ENCODE peak calls at places on chromosomes 3 and 15, in seven cellular contexts. One of them, this sample, is unnamed. For H3K79me1, the result is how much of the 10 kb centered on the place peaks cover.

GRCh38 chr3:129524081-129524480 is 4.4 kb upstream of the RHO start:
- DNase-seq in neuronal stem cell: no peak
- DNase-seq in mesenchymal stem cell: no peak
- DNase-seq in H9: no peak
- DNase-seq in IMR-90: no peak
- DNase-seq in trophoblast cell: peak
- DNase-seq in H1: no peak
- DNase-seq in this sample: no peak

GRCh38 chr15:91304794-91305193 is 204.7 kb downstream of the SV2B start:
- DNase-seq in neuronal stem cell: no peak
- DNase-seq in mesenchymal stem cell: no peak
- DNase-seq in H9: no peak
- DNase-seq in IMR-90: no peak
- DNase-seq in trophoblast cell: no peak
- DNase-seq in H1: no peak
- DNase-seq in this sample: no peak

GRCh38 chr15:73196113-73196512 is 143.8 kb downstream of the NEO1 start:
- DNase-seq in neuronal stem cell: no peak
- DNase-seq in mesenchymal stem cell: peak
- DNase-seq in H9: no peak
- DNase-seq in IMR-90: peak
- DNase-seq in trophoblast cell: no peak
- DNase-seq in H1: no peak
- DNase-seq in this sample: peak

GRCh38 chr3:185253645-185254410 is at the start of gene EHHADH:
- DNase-seq in neuronal stem cell: no peak
- DNase-seq in mesenchymal stem cell: no peak
- DNase-seq in H9: peak
- DNase-seq in IMR-90: peak
- DNase-seq in trophoblast cell: peak
- DNase-seq in H1: peak
- DNase-seq in this sample: peak

GRCh38 chr3:191051037-191051436 is 148.0 kb upstream of the OSTN start:
- DNase-seq in neuronal stem cell: peak
- DNase-seq in mesenchymal stem cell: peak
- DNase-seq in H9: no peak
- DNase-seq in IMR-90: peak
- DNase-seq in trophoblast cell: no peak
- DNase-seq in H1: no peak
- DNase-seq in this sample: peak

GRCh38 chr3:46925585-46925934 is 48.0 kb downstream of the PTH1R start:
- DNase-seq in neuronal stem cell: no peak
- DNase-seq in mesenchymal stem cell: no peak
- DNase-seq in H9: no peak
- DNase-seq in IMR-90: no peak
- DNase-seq in trophoblast cell: no peak
- DNase-seq in H1: no peak
- DNase-seq in this sample: no peak

GRCh38 chr15:85009435-85009834 is 27.8 kb downstream of the PDE8A start:
- DNase-seq in neuronal stem cell: no peak
- DNase-seq in mesenchymal stem cell: peak
- DNase-seq in H9: no peak
- DNase-seq in IMR-90: no peak
- DNase-seq in trophoblast cell: no peak
- DNase-seq in H1: no peak
- DNase-seq in this sample: no peak

GRCh38 chr3:61077551-61077950 is 173.7 kb downstream of the FHIT start:
- DNase-seq in neuronal stem cell: no peak
- DNase-seq in mesenchymal stem cell: no peak
- DNase-seq in H9: no peak
- DNase-seq in IMR-90: no peak
- DNase-seq in trophoblast cell: no peak
- DNase-seq in H1: no peak
- DNase-seq in this sample: peak

GRCh38 chr3:139827833-139828232 is 107.2 kb upstream of the CLSTN2 start:
- DNase-seq in neuronal stem cell: no peak
- DNase-seq in mesenchymal stem cell: no peak
- DNase-seq in H9: no peak
- DNase-seq in IMR-90: no peak
- DNase-seq in trophoblast cell: no peak
- DNase-seq in H1: no peak
- DNase-seq in this sample: no peak

GRCh38 chr3:133805384-133805701 is 272 bp upstream of the SRPRB start:
- DNase-seq in neuronal stem cell: no peak
- DNase-seq in mesenchymal stem cell: no peak
- DNase-seq in H9: no peak
- DNase-seq in IMR-90: no peak
- DNase-seq in trophoblast cell: no peak
- DNase-seq in H1: no peak
- DNase-seq in this sample: no peak

GRCh38 chr3:123586966-123587365 is 2.1 kb upstream of the HACD2 start:
- DNase-seq in neuronal stem cell: no peak
- DNase-seq in mesenchymal stem cell: no peak
- DNase-seq in H9: no peak
- DNase-seq in IMR-90: peak
- DNase-seq in trophoblast cell: peak
- DNase-seq in H1: no peak
- DNase-seq in this sample: peak

GRCh38 chr3:128505771-128506170 is 12.8 kb upstream of the GATA2 start:
- DNase-seq in neuronal stem cell: no peak
- DNase-seq in mesenchymal stem cell: no peak
- DNase-seq in H9: no peak
- DNase-seq in IMR-90: no peak
- DNase-seq in trophoblast cell: no peak
- DNase-seq in H1: no peak
- DNase-seq in this sample: peak

GRCh38 chr15:25207369-25207768 is 231.5 kb downstream of the UBE3A start:
- DNase-seq in neuronal stem cell: no peak
- DNase-seq in mesenchymal stem cell: no peak
- DNase-seq in H9: no peak
- DNase-seq in IMR-90: no peak
- DNase-seq in trophoblast cell: no peak
- DNase-seq in H1: no peak
- DNase-seq in this sample: no peak

GRCh38 chr3:4409415-4409814 is 57.7 kb downstream of the SUMF1 start:
- DNase-seq in neuronal stem cell: no peak
- DNase-seq in mesenchymal stem cell: no peak
- DNase-seq in H9: no peak
- DNase-seq in IMR-90: no peak
- DNase-seq in trophoblast cell: no peak
- DNase-seq in H1: no peak
- DNase-seq in this sample: no peak

GRCh38 chr3:11452988-11453847 is 181.0 kb downstream of the ATG7 start:
- DNase-seq in neuronal stem cell: no peak
- DNase-seq in mesenchymal stem cell: peak
- DNase-seq in H9: no peak
- DNase-seq in IMR-90: peak
- DNase-seq in trophoblast cell: no peak
- DNase-seq in H1: no peak
- DNase-seq in this sample: peak

GRCh38 chr3:108718454-108718853 is 38.8 kb downstream of the RETNLB start:
- DNase-seq in neuronal stem cell: no peak
- DNase-seq in mesenchymal stem cell: no peak
- DNase-seq in H9: no peak
- DNase-seq in IMR-90: no peak
- DNase-seq in trophoblast cell: no peak
- DNase-seq in H1: no peak
- DNase-seq in this sample: no peak

GRCh38 chr3:132399054-132399929 is 18.0 kb upstream of the DNAJC13 start:
- DNase-seq in neuronal stem cell: peak
- DNase-seq in mesenchymal stem cell: peak
- DNase-seq in H9: peak
- DNase-seq in IMR-90: peak
- DNase-seq in trophoblast cell: peak
- DNase-seq in H1: no peak
- DNase-seq in this sample: peak

GRCh38 chr3:175552929-175553328 is 693.8 kb downstream of the NAALADL2 start:
- DNase-seq in neuronal stem cell: no peak
- DNase-seq in mesenchymal stem cell: no peak
- DNase-seq in H9: no peak
- DNase-seq in IMR-90: no peak
- DNase-seq in trophoblast cell: no peak
- DNase-seq in H1: no peak
- DNase-seq in this sample: no peak

DNA sequence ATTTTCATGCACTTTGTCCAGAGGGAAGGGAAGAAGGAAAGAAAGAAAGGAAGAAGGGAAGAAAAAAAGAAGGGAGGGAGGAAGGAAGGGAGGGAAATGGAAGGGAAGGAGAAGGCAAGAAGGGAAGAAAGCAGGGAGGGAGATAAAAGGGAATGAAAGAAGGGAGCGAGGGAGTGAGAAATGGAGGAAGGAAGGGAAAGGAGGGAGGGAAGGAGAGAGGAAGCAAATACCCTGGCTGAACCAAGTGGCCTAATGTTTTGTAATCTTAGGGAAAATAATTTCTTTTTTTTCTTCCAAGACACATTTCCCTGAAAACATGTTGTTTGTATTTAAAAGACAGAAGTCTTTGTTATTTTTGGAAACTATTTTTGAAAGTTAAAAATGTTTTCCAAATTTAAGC is 35.9 kb downstream of the DTWD1 start:
- DNase-seq in neuronal stem cell: no peak
- DNase-seq in mesenchymal stem cell: no peak
- DNase-seq in H9: no peak
- DNase-seq in IMR-90: no peak
- DNase-seq in trophoblast cell: no peak
- DNase-seq in H1: no peak
- DNase-seq in this sample: no peak
- H3K79me1 ChIP-seq in neuronal stem cell: under half
- H3K79me1 ChIP-seq in mesenchymal stem cell: under half
- H3K79me1 ChIP-seq in H9: under half
- H3K79me1 ChIP-seq in IMR-90: under half
- H3K79me1 ChIP-seq in trophoblast cell: under half
- H3K79me1 ChIP-seq in H1: under half
- H3K79me1 ChIP-seq in this sample: under half

GRCh38 chr3:16510620-16511319 is 2.7 kb downstream of the RFTN1 start:
- DNase-seq in neuronal stem cell: no peak
- DNase-seq in mesenchymal stem cell: no peak
- DNase-seq in H9: no peak
- DNase-seq in IMR-90: no peak
- DNase-seq in trophoblast cell: no peak
- DNase-seq in H1: no peak
- DNase-seq in this sample: no peak

GRCh38 chr3:16514021-16514700 is 662 bp upstream of the RFTN1 start:
- DNase-seq in neuronal stem cell: no peak
- DNase-seq in mesenchymal stem cell: no peak
- DNase-seq in H9: no peak
- DNase-seq in IMR-90: no peak
- DNase-seq in trophoblast cell: no peak
- DNase-seq in H1: no peak
- DNase-seq in this sample: no peak

GRCh38 chr3:16513141-16514020 is at the start of gene RFTN1:
- DNase-seq in neuronal stem cell: peak
- DNase-seq in mesenchymal stem cell: peak
- DNase-seq in H9: peak
- DNase-seq in IMR-90: peak
- DNase-seq in trophoblast cell: peak
- DNase-seq in H1: peak
- DNase-seq in this sample: peak

GRCh38 chr3:16511561-16512434 is 1.7 kb downstream of the RFTN1 start:
- DNase-seq in neuronal stem cell: no peak
- DNase-seq in mesenchymal stem cell: peak
- DNase-seq in H9: peak
- DNase-seq in IMR-90: peak
- DNase-seq in trophoblast cell: peak
- DNase-seq in H1: no peak
- DNase-seq in this sample: peak

GRCh38 chr3:16512435-16513140 is 911 bp downstream of the RFTN1 start:
- DNase-seq in neuronal stem cell: no peak
- DNase-seq in mesenchymal stem cell: no peak
- DNase-seq in H9: peak
- DNase-seq in IMR-90: no peak
- DNase-seq in trophoblast cell: no peak
- DNase-seq in H1: peak
- DNase-seq in this sample: peak
- H3K79me1 ChIP-seq in neuronal stem cell: under half
- H3K79me1 ChIP-seq in mesenchymal stem cell: under half
- H3K79me1 ChIP-seq in H9: under half
- H3K79me1 ChIP-seq in IMR-90: half or more
- H3K79me1 ChIP-seq in trophoblast cell: under half
- H3K79me1 ChIP-seq in H1: under half
- H3K79me1 ChIP-seq in this sample: under half

GRCh38 chr15:50252556-50252955 is 13.0 kb downstream of the HDC start:
- DNase-seq in neuronal stem cell: no peak
- DNase-seq in mesenchymal stem cell: no peak
- DNase-seq in H9: no peak
- DNase-seq in IMR-90: no peak
- DNase-seq in trophoblast cell: no peak
- DNase-seq in H1: peak
- DNase-seq in this sample: no peak
- H3K79me1 ChIP-seq in neuronal stem cell: under half
- H3K79me1 ChIP-seq in mesenchymal stem cell: under half
- H3K79me1 ChIP-seq in H9: under half
- H3K79me1 ChIP-seq in IMR-90: under half
- H3K79me1 ChIP-seq in trophoblast cell: under half
- H3K79me1 ChIP-seq in H1: under half
- H3K79me1 ChIP-seq in this sample: under half

GRCh38 chr15:75428152-75428551 is 23.3 kb downstream of the SIN3A start:
- DNase-seq in neuronal stem cell: no peak
- DNase-seq in mesenchymal stem cell: no peak
- DNase-seq in H9: no peak
- DNase-seq in IMR-90: no peak
- DNase-seq in trophoblast cell: no peak
- DNase-seq in H1: no peak
- DNase-seq in this sample: no peak

GRCh38 chr15:75425966-75426500 is 25.5 kb downstream of the SIN3A start:
- DNase-seq in neuronal stem cell: no peak
- DNase-seq in mesenchymal stem cell: no peak
- DNase-seq in H9: no peak
- DNase-seq in IMR-90: no peak
- DNase-seq in trophoblast cell: no peak
- DNase-seq in H1: no peak
- DNase-seq in this sample: peak

GRCh38 chr15:75431682-75432081 is 19.8 kb downstream of the SIN3A start:
- DNase-seq in neuronal stem cell: no peak
- DNase-seq in mesenchymal stem cell: peak
- DNase-seq in H9: no peak
- DNase-seq in IMR-90: no peak
- DNase-seq in trophoblast cell: no peak
- DNase-seq in H1: no peak
- DNase-seq in this sample: no peak

GRCh38 chr15:75430259-75430658 is 21.2 kb downstream of the SIN3A start:
- DNase-seq in neuronal stem cell: no peak
- DNase-seq in mesenchymal stem cell: no peak
- DNase-seq in H9: no peak
- DNase-seq in IMR-90: no peak
- DNase-seq in trophoblast cell: no peak
- DNase-seq in H1: no peak
- DNase-seq in this sample: no peak

GRCh38 chr15:75431250-75431649 is 20.2 kb downstream of the SIN3A start:
- DNase-seq in neuronal stem cell: no peak
- DNase-seq in mesenchymal stem cell: no peak
- DNase-seq in H9: no peak
- DNase-seq in IMR-90: peak
- DNase-seq in trophoblast cell: no peak
- DNase-seq in H1: no peak
- DNase-seq in this sample: no peak
- H3K79me1 ChIP-seq in neuronal stem cell: under half
- H3K79me1 ChIP-seq in mesenchymal stem cell: under half
- H3K79me1 ChIP-seq in H9: under half
- H3K79me1 ChIP-seq in IMR-90: half or more
- H3K79me1 ChIP-seq in trophoblast cell: under half
- H3K79me1 ChIP-seq in H1: under half
- H3K79me1 ChIP-seq in this sample: under half

This sample was measured in mesendoderm.